ENCODE peak calls at places on chromosomes 2 and 18, in seven cellular contexts. S is PC-3, I is GM23338, T is OCI-LY7, D is endothelial cell of umbilical vein, E is keratinocyte, C is K562. O is an unnamed sample.
A peak's percentile ranks its signal among the peaks of the same experiment; 100 is the strongest.

GRCh38 chr2:88857274-88857741 is 165.8 kb downstream of the RPIA start:
- DNase-seq in E (no peak), T (peak; percentile 79), S (no peak), D (no peak), I (no peak), C (no peak), O (no peak)

GRCh38 chr2:71937401-71937800 is 210.3 kb downstream of the CYP26B1 start:
- DNase-seq in D (no peak), T (no peak), E (no peak), C (no peak), S (no peak), I (no peak), O (no peak)

GRCh38 chr2:175612280-175612679 is 389.8 kb downstream of the LNPK start:
- DNase-seq in E (no peak), I (no peak), S (no peak), T (no peak), D (no peak), C (no peak), O (no peak)

GRCh38 chr2:217906787-217907186 is 96.0 kb downstream of the TNS1 start:
- DNase-seq in S (no peak), D (no peak), C (no peak), I (no peak), E (no peak), T (no peak), O (no peak)

GRCh38 chr2:75007061-75007460 is 48.6 kb downstream of the POLE4 start:
- DNase-seq in T (no peak), I (no peak), E (no peak), S (no peak), C (no peak), D (no peak), O (no peak)

GRCh38 chr2:95391641-95392310 is 10.7 kb upstream of the FAHD2A start:
- DNase-seq in E (no peak), S (no peak), C (no peak), I (no peak), D (no peak), T (no peak), O (no peak)

GRCh38 chr2:30681022-30681421 is 126.2 kb downstream of the CAPN13 start:
- DNase-seq in I (no peak), E (no peak), S (no peak), D (no peak), C (no peak), T (no peak), O (no peak)

GRCh38 chr2:86461042-86461743 is 20.0 kb downstream of the KDM3A start:
- DNase-seq in T (no peak), D (no peak), E (no peak), I (no peak), C (no peak), S (no peak), O (no peak)

GRCh38 chr2:75846683-75847190 is 136.0 kb upstream of the GCFC2 start:
- DNase-seq in D (no peak), S (no peak), T (no peak), I (no peak), E (no peak), C (no peak), O (no peak)

GRCh38 chr2:110828330-110828729 is 96.0 kb downstream of the ACOXL start:
- DNase-seq in C (no peak), D (no peak), T (no peak), S (no peak), E (no peak), I (no peak), O (no peak)

GRCh38 chr2:18401471-18401870 is 159.0 kb downstream of the RDH14 start:
- DNase-seq in D (no peak), C (no peak), S (no peak), T (no peak), E (no peak), I (no peak), O (no peak)

GRCh38 chr2:205885492-205886099 is 200.4 kb downstream of the INO80D start:
- DNase-seq in S (peak; percentile 89), D (peak; percentile 76), T (peak; percentile 65), C (peak; percentile 72), E (peak; percentile 46), I (peak; percentile 97), O (peak; percentile 44)

GRCh38 chr2:39468574-39469331 is 31.7 kb upstream of the MAP4K3 start:
- DNase-seq in C (no peak), E (no peak), T (no peak), I (peak; percentile 31), S (no peak), D (peak; percentile 18), O (no peak)

GRCh38 chr18:2843161-2843560 is 3.6 kb upstream of the EMILIN2 start:
- DNase-seq in T (peak; percentile 41), I (no peak), E (no peak), C (no peak), S (no peak), D (no peak), O (no peak)

DNA sequence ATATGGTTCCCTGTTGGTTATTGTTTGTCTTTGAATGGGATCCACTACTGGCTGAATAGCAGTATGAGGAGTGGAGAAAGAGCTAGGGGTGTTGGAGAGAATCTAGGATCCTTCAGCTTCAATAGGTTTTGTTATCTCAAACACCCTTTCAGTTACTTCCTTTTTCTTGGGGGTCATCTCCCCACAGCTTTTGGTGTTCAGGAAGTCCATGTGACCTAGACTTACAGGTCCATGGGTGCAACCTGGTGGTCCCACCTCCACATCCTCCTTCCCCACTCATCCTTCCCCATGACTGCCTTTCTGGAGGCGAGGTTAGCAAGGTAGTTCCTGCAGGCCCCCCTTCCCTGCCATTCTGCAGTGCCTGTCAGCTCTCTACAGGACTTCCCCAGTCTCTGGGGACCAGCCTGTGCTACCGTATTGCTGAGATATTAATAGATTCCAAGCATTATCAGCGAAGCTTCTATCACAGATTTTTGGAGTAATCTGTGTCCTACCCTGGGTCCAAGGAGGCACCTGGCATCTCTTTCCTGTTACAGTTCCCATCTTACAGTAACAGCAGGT is 107.6 kb downstream of the TMEM17 start:
- DNase-seq in C (no peak), E (no peak), S (no peak), D (peak; percentile 43), T (no peak), I (no peak), O (no peak)
- H2AFZ ChIP-seq in C (peak overlapping the region; percentile 22), E (no peak overlapping the region), S (no peak overlapping the region), D (no peak overlapping the region), T (peak overlapping the region; percentile 24), I (peak overlapping the region; percentile 54), O (no peak overlapping the region)

GRCh38 chr2:188322569-188323531 is 31.2 kb downstream of the GULP1 start:
- DNase-seq in D (peak; percentile 60), E (no peak), T (no peak), C (no peak), I (no peak), S (peak; percentile 75), O (no peak)
- H2AFZ ChIP-seq in D (no peak overlapping the region), E (no peak overlapping the region), T (no peak overlapping the region), C (no peak overlapping the region), I (no peak overlapping the region), S (peak overlapping the region; percentile 44), O (no peak overlapping the region)

GRCh38 chr2:62691186-62691585 is 14.3 kb upstream of the EHBP1 start:
- DNase-seq in E (no peak), C (no peak), S (no peak), D (no peak), I (no peak), T (no peak), O (no peak)
- H2AFZ ChIP-seq in E (no peak overlapping the region), C (no peak overlapping the region), S (no peak overlapping the region), D (no peak overlapping the region), I (peak overlapping the region; percentile 43), T (no peak overlapping the region), O (no peak overlapping the region)

GRCh38 chr2:11543337-11544216 is 9.7 kb downstream of the GREB1 start:
- DNase-seq in C (peak; percentile 40), T (no peak), I (no peak), E (no peak), D (no peak), S (no peak), O (no peak)
- H2AFZ ChIP-seq in C (no peak overlapping the region), T (no peak overlapping the region), I (no peak overlapping the region), E (no peak overlapping the region), D (no peak overlapping the region), S (no peak overlapping the region), O (no peak overlapping the region)

GRCh38 chr2:44045061-44045460 is 49.3 kb upstream of the LRPPRC start:
- DNase-seq in D (no peak), E (no peak), T (no peak), I (no peak), S (no peak), C (no peak), O (no peak)
- H2AFZ ChIP-seq in D (no peak overlapping the region), E (no peak overlapping the region), T (no peak overlapping the region), I (no peak overlapping the region), S (no peak overlapping the region), C (no peak overlapping the region), O (no peak overlapping the region)

GRCh38 chr2:85308201-85308600 is 19.6 kb downstream of the TGOLN2 start:
- DNase-seq in E (no peak), D (no peak), T (no peak), S (no peak), I (peak; percentile 53), C (no peak), O (no peak)

GRCh38 chr2:85308951-85309555 is 18.7 kb downstream of the TGOLN2 start:
- DNase-seq in E (no peak), T (no peak), S (peak; percentile 34), D (peak; percentile 58), I (no peak), C (no peak), O (no peak)

GRCh38 chr2:85309699-85310321 is 18.0 kb downstream of the TGOLN2 start:
- DNase-seq in D (no peak), I (no peak), C (no peak), S (no peak), T (no peak), E (no peak), O (no peak)

GRCh38 chr2:85310330-85310729 is 17.5 kb downstream of the TGOLN2 start:
- DNase-seq in I (peak; percentile 39), E (no peak), D (no peak), T (peak; percentile 31), C (no peak), S (no peak), O (no peak)

GRCh38 chr2:85307527-85307897 is 20.3 kb downstream of the TGOLN2 start:
- DNase-seq in I (no peak), C (no peak), S (no peak), D (no peak), T (no peak), E (no peak), O (no peak)
- H2AFZ ChIP-seq in I (no peak overlapping the region), C (peak overlapping the region; percentile 88), S (no peak overlapping the region), D (no peak overlapping the region), T (no peak overlapping the region), E (no peak overlapping the region), O (peak overlapping the region; percentile 58)

GRCh38 chr2:228602277-228602676 is 420.8 kb upstream of the SPHKAP start:
- DNase-seq in C (no peak), S (no peak), I (no peak), D (no peak), E (no peak), T (no peak), O (no peak)

GRCh38 chr2:228597032-228597431 is 415.5 kb upstream of the SPHKAP start:
- DNase-seq in E (no peak), D (no peak), I (no peak), S (no peak), T (no peak), C (no peak), O (no peak)

GRCh38 chr2:228599297-228599696 is 417.8 kb upstream of the SPHKAP start:
- DNase-seq in E (no peak), D (no peak), I (no peak), T (peak; percentile 0), C (no peak), S (no peak), O (no peak)

GRCh38 chr2:228600265-228600664 is 418.8 kb upstream of the SPHKAP start:
- DNase-seq in C (no peak), S (peak; percentile 69), D (no peak), I (no peak), E (no peak), T (no peak), O (no peak)

GRCh38 chr2:228599781-228600180 is 418.3 kb upstream of the SPHKAP start:
- DNase-seq in C (no peak), S (no peak), E (no peak), I (no peak), T (no peak), D (no peak), O (no peak)
- H2AFZ ChIP-seq in C (no peak overlapping the region), S (peak overlapping the region; percentile 13), E (no peak overlapping the region), I (no peak overlapping the region), T (no peak overlapping the region), D (no peak overlapping the region), O (no peak overlapping the region)

O was measured in DND-41.